ENCODE peak calls at places on chromosomes 5 and 9, in six cellular contexts. M is breast epithelium, W is H1, R is A549, O is tibial nerve, T is body of pancreas. E is an unnamed sample.

GRCh38 chr9:101458955-101459631 is 23.5 kb upstream of the ALDOB start:
- DNase-seq in W (peak; percentile 51), O (no peak), M (no peak), T (peak; percentile 26), R (peak; percentile 58), E (no peak)

GRCh38 chr9:20472646-20473045 is 149.7 kb downstream of the MLLT3 start:
- DNase-seq in T (no peak), R (no peak), M (no peak), W (no peak), O (no peak), E (no peak)

GRCh38 chr5:135140805-135141204 is 106.8 kb upstream of the PITX1 start:
- DNase-seq in R (peak; percentile 47), W (no peak), O (no peak), T (no peak), M (no peak), E (no peak)

GRCh38 chr5:161105563-161105962 is 253.6 kb upstream of the ATP10B start:
- DNase-seq in W (no peak), M (no peak), O (no peak), T (no peak), R (no peak), E (no peak)

GRCh38 chr9:6716766-6717165 is 41.0 kb upstream of the KDM4C start:
- DNase-seq in W (no peak), O (no peak), R (no peak), M (no peak), T (no peak), E (no peak)

GRCh38 chr9:18320046-18320445 is 153.9 kb upstream of the ADAMTSL1 start:
- DNase-seq in O (no peak), W (no peak), T (no peak), R (no peak), M (no peak), E (no peak)

GRCh38 chr5:55226934-55227737 is at the start of gene MCIDAS:
- DNase-seq in M (no peak), O (no peak), T (peak; percentile 81), W (no peak), R (peak; percentile 88), E (peak; percentile 28)

GRCh38 chr9:129880654-129881546 is 45.6 kb downstream of the USP20 start:
- DNase-seq in M (no peak), T (no peak), O (no peak), R (no peak), W (no peak), E (no peak)

GRCh38 chr5:6377121-6377520 is 1.2 kb downstream of the MED10 start:
- DNase-seq in W (no peak), T (no peak), M (no peak), O (no peak), R (no peak), E (no peak)

GRCh38 chr9:126395439-126396212 is 69.0 kb downstream of the MVB12B start:
- DNase-seq in O (no peak), W (no peak), T (no peak), R (peak; percentile 23), M (no peak), E (no peak)

GRCh38 chr9:20494035-20494434 is 128.3 kb downstream of the MLLT3 start:
- DNase-seq in M (no peak), W (no peak), R (no peak), T (no peak), O (no peak), E (no peak)

GRCh38 chr9:101487443-101487855 is 46.2 kb upstream of the RNF20 start:
- DNase-seq in M (no peak), R (no peak), W (no peak), T (no peak), O (no peak), E (no peak)

GRCh38 chr9:100492952-100493351 is 20.0 kb downstream of the TMEFF1 start:
- DNase-seq in M (no peak), R (no peak), O (no peak), W (no peak), T (no peak), E (no peak)

GRCh38 chr5:123098767-123099513 is 9.9 kb downstream of the PRDM6 start:
- DNase-seq in O (no peak), R (no peak), W (no peak), M (no peak), T (no peak), E (no peak)

GRCh38 chr9:112887377-112887776 is 3.3 kb downstream of the SLC46A2 start:
- DNase-seq in T (no peak), O (no peak), R (no peak), W (peak; percentile 34), M (no peak), E (no peak)

GRCh38 chr5:65338606-65339151 is 143.0 kb downstream of the ADAMTS6 start:
- DNase-seq in R (no peak), W (no peak), T (no peak), M (no peak), O (no peak), E (no peak)

GRCh38 chr9:20178197-20178596 is 389.4 kb upstream of the SLC24A2 start:
- DNase-seq in O (no peak), W (no peak), T (no peak), M (no peak), R (no peak), E (no peak)

GRCh38 chr9:22147818-22148573 is 138.9 kb upstream of the CDKN2B start:
- DNase-seq in R (no peak), T (no peak), W (no peak), O (no peak), M (no peak), E (peak; percentile 2)

GRCh38 chr9:134052491-134052890 is 15.3 kb downstream of the BRD3 start:
- DNase-seq in O (no peak), W (no peak), M (no peak), T (no peak), R (no peak), E (no peak)

GRCh38 chr5:53022889-53023511 is 33.8 kb downstream of the ITGA2 start:
- DNase-seq in R (no peak), M (no peak), W (no peak), T (no peak), O (no peak), E (no peak)

GRCh38 chr5:53027913-53028312 is 38.8 kb downstream of the ITGA2 start:
- DNase-seq in T (no peak), O (no peak), W (no peak), R (no peak), M (no peak), E (no peak)

GRCh38 chr5:53025506-53025905 is 36.4 kb downstream of the ITGA2 start:
- DNase-seq in O (no peak), R (no peak), M (no peak), T (no peak), W (no peak), E (no peak)

GRCh38 chr5:53023969-53024368 is 34.8 kb downstream of the ITGA2 start:
- DNase-seq in O (no peak), T (no peak), M (no peak), W (no peak), R (no peak), E (no peak)

GRCh38 chr5:53024535-53024934 is 35.4 kb downstream of the ITGA2 start:
- DNase-seq in W (no peak), O (no peak), M (no peak), T (no peak), R (no peak), E (no peak)
- H3K4me1 ChIP-seq in W (no peaks in the 10 kb centered on the region), O (peaks cover 11% of the 10 kb centered on the region), M (peaks cover 3% of the 10 kb centered on the region), T (peaks cover 4% of the 10 kb centered on the region), R (peaks cover 61% of the 10 kb centered on the region), E (no peaks in the 10 kb centered on the region)

GRCh38 chr5:129820-130219 is 37.9 kb downstream of the PLEKHG4B start:
- DNase-seq in R (no peak), M (no peak), O (no peak), W (no peak), T (no peak), E (no peak)
- H3K9me3 ChIP-seq in R (peaks cover 13% of the 10 kb centered on the region), M (peaks cover 15% of the 10 kb centered on the region), O (peaks cover 3% of the 10 kb centered on the region), W (no peaks in the 10 kb centered on the region), T (no peaks in the 10 kb centered on the region), E (no peaks in the 10 kb centered on the region)

GRCh38 chr9:89432986-89433530 is 64.9 kb downstream of the SEMA4D start:
- DNase-seq in R (no peak), M (no peak), T (no peak), W (no peak), O (no peak), E (no peak)

GRCh38 chr9:89435315-89435823 is 62.5 kb downstream of the SEMA4D start:
- DNase-seq in T (peak; percentile 58), W (peak; percentile 82), O (no peak), R (no peak), M (peak; percentile 61), E (no peak)

GRCh38 chr9:89431930-89432725 is 65.8 kb downstream of the SEMA4D start:
- DNase-seq in M (no peak), R (no peak), W (no peak), T (no peak), O (no peak), E (no peak)

GRCh38 chr9:89434636-89435314 is 63.1 kb downstream of the SEMA4D start:
- DNase-seq in W (no peak), T (no peak), R (no peak), M (no peak), O (no peak), E (no peak)

DNA sequence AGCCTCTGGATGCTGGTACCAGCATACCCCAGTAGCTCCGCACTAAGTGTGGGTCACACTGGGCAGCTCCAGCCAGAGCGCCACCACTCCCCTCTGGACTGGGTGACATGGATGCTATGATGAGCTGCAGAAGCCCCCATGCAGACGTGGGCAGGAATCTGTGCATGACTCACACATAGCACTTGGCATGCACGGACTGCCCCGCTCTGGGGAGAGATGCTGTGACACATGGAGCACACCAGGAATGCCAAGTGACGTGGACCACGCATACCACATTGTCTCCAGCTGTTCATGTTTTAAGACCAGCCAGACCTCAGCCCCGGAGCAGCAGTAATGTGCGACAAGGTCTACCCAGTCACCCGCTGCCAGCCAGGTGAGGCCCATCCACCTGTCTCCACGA is 64.1 kb downstream of the SEMA4D start:
- DNase-seq in M (no peak), O (no peak), W (no peak), R (no peak), T (no peak), E (no peak)
- H3K4me1 ChIP-seq in M (no peaks in the 10 kb centered on the region), O (peaks cover 6% of the 10 kb centered on the region), W (peaks cover 26% of the 10 kb centered on the region), R (peaks cover 13% of the 10 kb centered on the region), T (peaks cover 16% of the 10 kb centered on the region), E (peaks cover 72% of the 10 kb centered on the region)

DNA sequence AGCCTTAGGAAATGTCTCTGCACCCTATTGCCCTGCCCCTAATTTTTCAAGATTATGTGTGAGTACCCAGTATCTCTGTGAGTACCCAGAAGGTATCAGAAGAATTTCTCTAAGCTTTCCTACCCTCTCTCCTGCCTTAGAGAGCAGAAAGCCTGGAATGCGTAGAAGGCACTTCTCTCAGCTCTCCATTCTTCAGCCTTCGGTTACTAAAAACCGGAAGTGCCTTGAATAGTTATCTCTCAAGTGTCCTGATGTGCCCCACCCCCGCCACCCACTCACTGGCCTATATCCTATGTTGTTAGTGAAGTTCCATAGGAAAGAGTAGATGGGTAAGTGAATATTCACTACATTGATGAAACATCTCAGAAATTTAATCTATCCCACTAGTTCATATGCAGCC is 210.7 kb upstream of the CDH10 start:
- DNase-seq in T (no peak), M (no peak), R (no peak), W (peak; percentile 9), O (no peak), E (no peak)
- H3K9me3 ChIP-seq in T (no peaks in the 10 kb centered on the region), M (no peaks in the 10 kb centered on the region), R (no peaks in the 10 kb centered on the region), W (no peaks in the 10 kb centered on the region), O (no peaks in the 10 kb centered on the region), E (peaks cover 4% of the 10 kb centered on the region)

GRCh38 chr9:37966443-37967271 is 62.7 kb upstream of the SLC25A51 start:
- DNase-seq in M (no peak), W (no peak), O (no peak), T (peak; percentile 75), R (peak; percentile 36), E (no peak)
- H3K4me1 ChIP-seq in M (no peaks in the 10 kb centered on the region), W (no peaks in the 10 kb centered on the region), O (peaks cover 11% of the 10 kb centered on the region), T (peaks cover 96% of the 10 kb centered on the region), R (peaks cover 86% of the 10 kb centered on the region), E (no peaks in the 10 kb centered on the region)

E was measured in effector memory CD4-positive, alpha-beta T cell.